ENCODE peak calls at places on chromosomes 2 and 18, in four cellular contexts. One of them, this sample, is unnamed. For H3K27me3, the result is how much of the 10 kb centered on the place peaks cover.

GRCh38 chr2:206974556-206974955 is 35.2 kb downstream of the CPO start:
- DNase-seq in Peyer's patch: no peak
- DNase-seq in PC-3: no peak
- DNase-seq in AG04450: no peak
- DNase-seq in this sample: no peak

GRCh38 chr2:182318466-182319309 is 108.1 kb downstream of the PDE1A start:
- DNase-seq in Peyer's patch: no peak
- DNase-seq in PC-3: no peak
- DNase-seq in AG04450: no peak
- DNase-seq in this sample: no peak

GRCh38 chr2:40062381-40062780 is 283.3 kb upstream of the THUMPD2 start:
- DNase-seq in Peyer's patch: no peak
- DNase-seq in PC-3: no peak
- DNase-seq in AG04450: no peak
- DNase-seq in this sample: no peak

GRCh38 chr18:47730795-47731194 is 199.7 kb downstream of the SMAD2 start:
- DNase-seq in Peyer's patch: no peak
- DNase-seq in AG04450: no peak
- DNase-seq in PC-3: no peak
- DNase-seq in this sample: no peak

GRCh38 chr2:73418343-73418742 is 32.7 kb downstream of the ALMS1 start:
- DNase-seq in AG04450: peak
- DNase-seq in PC-3: no peak
- DNase-seq in Peyer's patch: peak
- DNase-seq in this sample: no peak

GRCh38 chr2:113894156-113894743 is 4.4 kb downstream of the ACTR3 start:
- DNase-seq in PC-3: peak
- DNase-seq in Peyer's patch: no peak
- DNase-seq in AG04450: peak
- DNase-seq in this sample: no peak

GRCh38 chr2:218079943-218080913 is 11.2 kb downstream of the RUFY4 start:
- DNase-seq in AG04450: no peak
- DNase-seq in Peyer's patch: no peak
- DNase-seq in PC-3: no peak
- DNase-seq in this sample: no peak

GRCh38 chr18:44996261-44996660 is 315.6 kb downstream of the SETBP1 start:
- DNase-seq in Peyer's patch: no peak
- DNase-seq in PC-3: no peak
- DNase-seq in AG04450: no peak
- DNase-seq in this sample: no peak

GRCh38 chr18:48352051-48352755 is 57.0 kb downstream of the ZBTB7C start:
- DNase-seq in PC-3: no peak
- DNase-seq in AG04450: no peak
- DNase-seq in Peyer's patch: no peak
- DNase-seq in this sample: no peak

GRCh38 chr2:175036582-175037018 is 31.4 kb upstream of the CHN1 start:
- DNase-seq in Peyer's patch: no peak
- DNase-seq in AG04450: no peak
- DNase-seq in PC-3: peak
- DNase-seq in this sample: no peak

GRCh38 chr18:63979409-63979908 is 9.6 kb downstream of the SERPINB8 start:
- DNase-seq in Peyer's patch: no peak
- DNase-seq in PC-3: peak
- DNase-seq in AG04450: peak
- DNase-seq in this sample: peak

GRCh38 chr2:61759718-61760117 is 94.1 kb downstream of the FAM161A start:
- DNase-seq in PC-3: peak
- DNase-seq in AG04450: peak
- DNase-seq in Peyer's patch: no peak
- DNase-seq in this sample: no peak

GRCh38 chr2:10166489-10167295 is 44.2 kb downstream of the RRM2 start:
- DNase-seq in PC-3: no peak
- DNase-seq in AG04450: no peak
- DNase-seq in Peyer's patch: no peak
- DNase-seq in this sample: no peak

GRCh38 chr18:70523035-70523797 is 234.4 kb downstream of the SOCS6 start:
- DNase-seq in AG04450: no peak
- DNase-seq in Peyer's patch: no peak
- DNase-seq in PC-3: peak
- DNase-seq in this sample: no peak

GRCh38 chr2:28393115-28393836 is 618 bp downstream of the FOSL2 start:
- DNase-seq in Peyer's patch: peak
- DNase-seq in PC-3: peak
- DNase-seq in AG04450: no peak
- DNase-seq in this sample: peak

GRCh38 chr2:55012648-55013484 is 37.4 kb downstream of the RTN4 start:
- DNase-seq in AG04450: no peak
- DNase-seq in Peyer's patch: no peak
- DNase-seq in PC-3: peak
- DNase-seq in this sample: no peak

GRCh38 chr2:66862871-66863650 is 428.1 kb downstream of the MEIS1 start:
- DNase-seq in Peyer's patch: no peak
- DNase-seq in AG04450: peak
- DNase-seq in PC-3: peak
- DNase-seq in this sample: no peak

GRCh38 chr2:215843579-215843978 is 169.8 kb downstream of the MREG start:
- DNase-seq in Peyer's patch: no peak
- DNase-seq in AG04450: peak
- DNase-seq in PC-3: peak
- DNase-seq in this sample: no peak

GRCh38 chr2:40760071-40760666 is 308.3 kb upstream of the SLC8A1 start:
- DNase-seq in AG04450: peak
- DNase-seq in PC-3: peak
- DNase-seq in Peyer's patch: no peak
- DNase-seq in this sample: peak

GRCh38 chr2:233713262-233713615 is 532 bp downstream of the UGT1A5 start:
- DNase-seq in Peyer's patch: no peak
- DNase-seq in PC-3: no peak
- DNase-seq in AG04450: no peak
- DNase-seq in this sample: no peak

GRCh38 chr2:28231110-28231621 is 161.5 kb upstream of the FOSL2 start:
- DNase-seq in AG04450: no peak
- DNase-seq in Peyer's patch: no peak
- DNase-seq in PC-3: no peak
- DNase-seq in this sample: no peak

GRCh38 chr18:79680100-79680879 is 687 bp downstream of the CTDP1 start:
- DNase-seq in Peyer's patch: no peak
- DNase-seq in PC-3: peak
- DNase-seq in AG04450: no peak
- DNase-seq in this sample: peak

GRCh38 chr18:8617907-8618306 is 8.7 kb downstream of the RAB12 start:
- DNase-seq in PC-3: no peak
- DNase-seq in AG04450: no peak
- DNase-seq in Peyer's patch: no peak
- DNase-seq in this sample: no peak

GRCh38 chr2:85930129-85931124 is 41.6 kb upstream of the ST3GAL5 start:
- DNase-seq in Peyer's patch: no peak
- DNase-seq in PC-3: no peak
- DNase-seq in AG04450: no peak
- DNase-seq in this sample: no peak

GRCh38 chr2:144389151-144389929 is 130.6 kb downstream of the ZEB2 start:
- DNase-seq in AG04450: no peak
- DNase-seq in PC-3: peak
- DNase-seq in Peyer's patch: no peak
- DNase-seq in this sample: peak

GRCh38 chr2:84527137-84528129 is 11.1 kb downstream of the DNAH6 start:
- DNase-seq in PC-3: no peak
- DNase-seq in AG04450: no peak
- DNase-seq in Peyer's patch: no peak
- DNase-seq in this sample: no peak

GRCh38 chr2:2025803-2026202 is 281.5 kb upstream of the PXDN start:
- DNase-seq in AG04450: no peak
- DNase-seq in PC-3: no peak
- DNase-seq in Peyer's patch: no peak
- DNase-seq in this sample: no peak

GRCh38 chr2:8480936-8481335 is 200.9 kb upstream of the ID2 start:
- DNase-seq in PC-3: no peak
- DNase-seq in AG04450: no peak
- DNase-seq in Peyer's patch: no peak
- DNase-seq in this sample: no peak

GRCh38 chr18:44423826-44424225 is 256.9 kb upstream of the SETBP1 start:
- DNase-seq in PC-3: no peak
- DNase-seq in Peyer's patch: no peak
- DNase-seq in AG04450: no peak
- DNase-seq in this sample: no peak

GRCh38 chr2:48435909-48436308 is 94.0 kb upstream of the STON1 start:
- DNase-seq in Peyer's patch: no peak
- DNase-seq in AG04450: no peak
- DNase-seq in PC-3: peak
- DNase-seq in this sample: no peak

GRCh38 chr2:33337385-33337784 is 139.1 kb upstream of the RASGRP3 start:
- DNase-seq in Peyer's patch: no peak
- DNase-seq in AG04450: no peak
- DNase-seq in PC-3: no peak
- DNase-seq in this sample: no peak

GRCh38 chr2:157841485-157841884 is 34.6 kb downstream of the ACVR1 start:
- DNase-seq in Peyer's patch: no peak
- DNase-seq in AG04450: no peak
- DNase-seq in PC-3: no peak
- DNase-seq in this sample: no peak

GRCh38 chr2:157839162-157839801 is 36.8 kb downstream of the ACVR1 start:
- DNase-seq in Peyer's patch: no peak
- DNase-seq in AG04450: no peak
- DNase-seq in PC-3: peak
- DNase-seq in this sample: no peak

GRCh38 chr2:157839822-157840221 is 36.3 kb downstream of the ACVR1 start:
- DNase-seq in PC-3: no peak
- DNase-seq in Peyer's patch: no peak
- DNase-seq in AG04450: no peak
- DNase-seq in this sample: no peak

GRCh38 chr2:157842106-157842879 is 33.8 kb downstream of the ACVR1 start:
- DNase-seq in Peyer's patch: no peak
- DNase-seq in AG04450: no peak
- DNase-seq in PC-3: no peak
- DNase-seq in this sample: no peak

GRCh38 chr2:157840568-157841156 is 35.5 kb downstream of the ACVR1 start:
- DNase-seq in PC-3: no peak
- DNase-seq in Peyer's patch: peak
- DNase-seq in AG04450: no peak
- DNase-seq in this sample: no peak
- TF ChIP-seq CTCF in PC-3: no peak
- TF ChIP-seq CTCF in Peyer's patch: no peak
- TF ChIP-seq CTCF in AG04450: peak
- TF ChIP-seq CTCF in this sample: no peak

GRCh38 chr2:219514836-219515235 is 554 bp downstream of the ASIC4 start:
- DNase-seq in PC-3: no peak
- DNase-seq in Peyer's patch: no peak
- DNase-seq in AG04450: no peak
- DNase-seq in this sample: no peak

GRCh38 chr2:219512524-219513216 is 1.6 kb upstream of the ASIC4 start:
- DNase-seq in AG04450: no peak
- DNase-seq in Peyer's patch: no peak
- DNase-seq in PC-3: no peak
- DNase-seq in this sample: no peak

GRCh38 chr2:219514196-219514761 is at the start of gene ASIC4:
- DNase-seq in AG04450: no peak
- DNase-seq in Peyer's patch: no peak
- DNase-seq in PC-3: no peak
- DNase-seq in this sample: no peak

GRCh38 chr2:219511547-219512325 is 2.5 kb upstream of the ASIC4 start:
- DNase-seq in PC-3: no peak
- DNase-seq in Peyer's patch: no peak
- DNase-seq in AG04450: no peak
- DNase-seq in this sample: no peak

DNA sequence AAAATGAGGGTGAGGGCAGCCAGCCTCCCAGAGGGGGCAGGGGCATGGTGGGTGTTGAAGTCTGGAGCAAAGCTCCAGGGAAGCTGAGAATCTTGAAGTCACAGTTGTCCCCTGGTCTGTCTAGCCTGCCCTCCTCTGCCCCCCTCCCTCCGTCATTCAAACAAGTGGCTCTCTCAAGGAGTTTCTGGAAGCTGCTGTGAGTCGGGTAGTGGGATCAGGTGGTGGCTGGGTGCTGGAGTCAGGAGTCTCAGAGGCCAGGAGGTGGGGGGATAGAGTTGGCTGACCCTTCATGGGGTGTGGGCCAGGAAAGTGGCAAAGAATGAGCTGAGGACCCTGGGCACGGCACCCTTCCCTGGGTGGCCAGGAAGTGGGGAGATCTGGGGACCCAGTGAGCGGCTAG is 495 bp upstream of the ASIC4 start:
- DNase-seq in AG04450: no peak
- DNase-seq in Peyer's patch: no peak
- DNase-seq in PC-3: no peak
- DNase-seq in this sample: no peak
- H3K27me3 ChIP-seq in AG04450: half or more
- H3K27me3 ChIP-seq in Peyer's patch: under half
- H3K27me3 ChIP-seq in PC-3: under half
- H3K27me3 ChIP-seq in this sample: under half

GRCh38 chr18:59994357-59994756 is 94.6 kb downstream of the PMAIP1 start:
- DNase-seq in PC-3: peak
- DNase-seq in AG04450: no peak
- DNase-seq in Peyer's patch: no peak
- DNase-seq in this sample: no peak
- TF ChIP-seq CTCF in PC-3: peak
- TF ChIP-seq CTCF in AG04450: no peak
- TF ChIP-seq CTCF in Peyer's patch: no peak
- TF ChIP-seq CTCF in this sample: no peak

GRCh38 chr2:148876589-148877402 is 1.8 kb downstream of the KIF5C start:
- DNase-seq in Peyer's patch: no peak
- DNase-seq in PC-3: peak
- DNase-seq in AG04450: no peak
- DNase-seq in this sample: peak

GRCh38 chr2:148874868-148875341 is at the start of gene KIF5C:
- DNase-seq in Peyer's patch: peak
- DNase-seq in PC-3: peak
- DNase-seq in AG04450: peak
- DNase-seq in this sample: peak

GRCh38 chr2:148875387-148876051 is 492 bp downstream of the KIF5C start:
- DNase-seq in PC-3: no peak
- DNase-seq in Peyer's patch: no peak
- DNase-seq in AG04450: no peak
- DNase-seq in this sample: no peak

GRCh38 chr2:148877403-148877740 is 2.3 kb downstream of the KIF5C start:
- DNase-seq in Peyer's patch: no peak
- DNase-seq in PC-3: no peak
- DNase-seq in AG04450: no peak
- DNase-seq in this sample: no peak

DNA sequence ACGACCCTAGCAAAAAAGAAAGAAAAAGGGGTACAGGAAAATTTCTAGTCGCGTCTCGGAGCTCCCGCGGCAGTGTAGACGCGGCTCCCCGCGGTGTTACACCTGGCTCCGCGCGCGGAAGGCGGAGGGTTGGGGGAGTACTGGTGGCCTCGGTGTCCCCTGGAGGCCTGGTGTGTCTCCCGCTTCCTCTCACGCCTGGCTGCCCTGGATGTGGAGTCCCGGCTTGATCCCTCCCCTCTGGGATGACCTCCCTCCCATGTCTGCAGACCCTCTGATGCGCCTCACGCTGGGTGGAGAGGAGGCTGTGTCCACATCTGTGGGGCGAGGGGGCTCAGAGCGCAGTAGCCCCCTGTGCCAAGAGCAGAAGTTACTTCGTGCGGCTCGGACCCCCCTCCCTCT is 1.2 kb downstream of the KIF5C start:
- DNase-seq in AG04450: no peak
- DNase-seq in Peyer's patch: no peak
- DNase-seq in PC-3: no peak
- DNase-seq in this sample: no peak
- H3K27me3 ChIP-seq in AG04450: under half
- H3K27me3 ChIP-seq in Peyer's patch: under half
- H3K27me3 ChIP-seq in PC-3: under half
- H3K27me3 ChIP-seq in this sample: under half